ENCODE peak calls at places on chromosomes 5 and 9, in four cellular contexts. Y, X, U and D are unnamed samples.

GRCh38 chr5:125536582-125536981 is 790.1 kb upstream of the ZNF608 start:
- DNase-seq in U (no peak), Y (no peak), X (no peak), D (no peak)

GRCh38 chr5:10527281-10527950 is 36.5 kb upstream of the ANKRD33B start:
- DNase-seq in X (no peak), Y (no peak), U (no peak), D (no peak)

GRCh38 chr5:135651156-135651555 is 72.4 kb upstream of the CXCL14 start:
- DNase-seq in X (no peak), Y (no peak), U (no peak), D (no peak)

GRCh38 chr5:163727028-163727427 is 221.6 kb downstream of the MAT2B start:
- DNase-seq in X (no peak), Y (no peak), U (no peak), D (no peak)

GRCh38 chr9:75001719-75002421 is 26.2 kb downstream of the CARNMT1 start:
- DNase-seq in X (peak), Y (peak), U (no peak), D (no peak)

GRCh38 chr5:177542816-177543472 is 11.4 kb downstream of the FAM193B start:
- DNase-seq in Y (no peak), X (no peak), U (no peak), D (no peak)

GRCh38 chr5:156409834-156410233 is 82.9 kb downstream of the SGCD start:
- DNase-seq in X (no peak), U (no peak), Y (no peak), D (no peak)

GRCh38 chr5:123367739-123368138 is 55.5 kb downstream of the CEP120 start:
- DNase-seq in Y (peak), X (no peak), U (no peak), D (no peak)

GRCh38 chr5:160496784-160497183 is 75.1 kb downstream of the PTTG1 start:
- DNase-seq in X (no peak), U (no peak), Y (no peak), D (no peak)

GRCh38 chr5:59039296-59040006 is 456.6 kb downstream of the RAB3C start:
- DNase-seq in U (peak), Y (peak), X (peak), D (peak)

GRCh38 chr9:137387034-137387890 is 35.7 kb downstream of the EXD3 start:
- DNase-seq in Y (no peak), U (peak), X (no peak), D (peak)

GRCh38 chr5:15373151-15373550 is 126.8 kb upstream of the FBXL7 start:
- DNase-seq in U (no peak), Y (no peak), X (no peak), D (no peak)

GRCh38 chr9:82924243-82924605 is 138.7 kb downstream of the RASEF start:
- DNase-seq in Y (no peak), U (no peak), X (peak), D (no peak)

GRCh38 chr9:21252727-21253547 is 13.1 kb upstream of the IFNA14 start:
- DNase-seq in X (no peak), U (no peak), Y (no peak), D (no peak)

GRCh38 chr9:61669352-61669751 is 479.5 kb downstream of the SPATA31A7 start:
- DNase-seq in Y (no peak), X (no peak), U (no peak), D (no peak)

GRCh38 chr9:99621040-99621439 is 200.6 kb upstream of the NR4A3 start:
- DNase-seq in X (no peak), U (no peak), Y (no peak), D (no peak)

GRCh38 chr9:100352201-100352726 is 478 bp downstream of the TEX10 start:
- DNase-seq in X (no peak), U (no peak), Y (no peak), D (peak)

GRCh38 chr5:68350176-68350575 is 134.6 kb downstream of the PIK3R1 start:
- DNase-seq in Y (no peak), X (no peak), U (no peak), D (no peak)

GRCh38 chr9:12718482-12719026 is 25.4 kb downstream of the TYRP1 start:
- DNase-seq in U (no peak), Y (no peak), X (no peak), D (no peak)

GRCh38 chr5:5145651-5146529 is 5.8 kb downstream of the ADAMTS16 start:
- DNase-seq in Y (no peak), U (no peak), X (no peak), D (no peak)

GRCh38 chr5:180090769-180091546 is 19.4 kb upstream of the RNF130 start:
- DNase-seq in Y (peak), X (peak), U (no peak), D (no peak)

GRCh38 chr5:169411789-169412425 is 111.0 kb upstream of the SLIT3 start:
- DNase-seq in U (no peak), X (no peak), Y (no peak), D (no peak)

GRCh38 chr5:172617817-172618216 is 23.2 kb upstream of the NEURL1B start:
- DNase-seq in Y (no peak), X (no peak), U (no peak), D (no peak)

GRCh38 chr9:18829858-18830257 is 203.2 kb downstream of the SAXO1 start:
- DNase-seq in X (peak), U (no peak), Y (no peak), D (no peak)

GRCh38 chr5:91929522-91929817 is 546.4 kb upstream of the ARRDC3 start:
- DNase-seq in X (no peak), Y (no peak), U (no peak), D (no peak)

GRCh38 chr5:4113905-4114304 is 518.3 kb downstream of the IRX1 start:
- DNase-seq in X (no peak), Y (no peak), U (no peak), D (no peak)

GRCh38 chr5:157744055-157745011 is 821 bp downstream of the LSM11 start:
- DNase-seq in X (no peak), U (no peak), Y (no peak), D (no peak)

GRCh38 chr5:171269717-171270116 is 39.3 kb upstream of the TLX3 start:
- DNase-seq in X (no peak), Y (peak), U (no peak), D (no peak)

GRCh38 chr9:137618105-137619067 is at the start of gene EHMT1:
- DNase-seq in X (peak), Y (peak), U (peak), D (peak)

GRCh38 chr5:170327168-170327567 is 29.6 kb upstream of the LCP2 start:
- DNase-seq in U (no peak), Y (no peak), X (no peak), D (no peak)